ENCODE peak calls at places on chromosomes 3 and 15, in six cellular contexts. A, X, H, D, G and C are unnamed samples.

GRCh38 chr3:139427283-139428060 is 38.0 kb upstream of the COPB2 start:
- DNase-seq in A (no peak), X (no peak), H (peak; percentile 88), D (peak; percentile 67), G (peak; percentile 80), C (peak; percentile 22)

GRCh38 chr15:93288718-93289117 is 199.7 kb upstream of the RGMA start:
- DNase-seq in A (no peak), X (no peak), H (no peak), D (no peak), G (no peak), C (no peak)

GRCh38 chr15:48696627-48697312 is 51.3 kb upstream of the FBN1 start:
- DNase-seq in A (no peak), X (no peak), H (no peak), D (no peak), G (peak; percentile 34), C (peak; percentile 32)

GRCh38 chr15:71809346-71809745 is 1.0 kb upstream of the NR2E3 start:
- DNase-seq in A (no peak), X (no peak), H (no peak), D (no peak), G (no peak), C (no peak)

GRCh38 chr15:101010781-101011180 is 91.6 kb downstream of the LRRK1 start:
- DNase-seq in A (no peak), X (no peak), H (no peak), D (no peak), G (no peak), C (no peak)

GRCh38 chr3:184761120-184761841 is 49.4 kb upstream of the MAGEF1 start:
- DNase-seq in A (no peak), X (no peak), H (peak; percentile 97), D (no peak), G (no peak), C (peak; percentile 49)

GRCh38 chr3:9727041-9727595 is 4.4 kb upstream of the BRPF1 start:
- DNase-seq in A (no peak), X (no peak), H (no peak), D (no peak), G (no peak), C (peak; percentile 33)

GRCh38 chr3:27708246-27708645 is 13.9 kb downstream of the EOMES start:
- DNase-seq in A (no peak), X (no peak), H (no peak), D (peak; percentile 47), G (peak; percentile 66), C (no peak)

GRCh38 chr3:62229908-62230307 is 143.4 kb downstream of the FEZF2 start:
- DNase-seq in A (no peak), X (no peak), H (peak; percentile 19), D (peak; percentile 9), G (peak; percentile 8), C (no peak)

GRCh38 chr3:11465744-11466611 is 177.7 kb downstream of the VGLL4 start:
- DNase-seq in A (no peak), X (no peak), H (peak; percentile 96), D (no peak), G (no peak), C (no peak)

GRCh38 chr3:38379201-38379770 is 32.7 kb downstream of the XYLB start:
- DNase-seq in A (no peak), X (no peak), H (no peak), D (no peak), G (no peak), C (no peak)

GRCh38 chr15:60477991-60478632 is 830 bp downstream of the ICE2 start:
- DNase-seq in A (no peak), X (no peak), H (peak; percentile 42), D (peak; percentile 28), G (peak; percentile 23), C (no peak)

GRCh38 chr15:38226867-38227266 is 25.8 kb upstream of the SPRED1 start:
- DNase-seq in A (no peak), X (no peak), H (peak; percentile 85), D (peak; percentile 96), G (peak; percentile 96), C (no peak)

GRCh38 chr3:29597376-29598008 is 316.6 kb downstream of the RBMS3 start:
- DNase-seq in A (no peak), X (no peak), H (peak; percentile 66), D (no peak), G (no peak), C (no peak)

GRCh38 chr15:41982133-41982930 is 10.0 kb upstream of the EHD4 start:
- DNase-seq in A (no peak), X (no peak), H (peak; percentile 71), D (no peak), G (no peak), C (no peak)

DNA sequence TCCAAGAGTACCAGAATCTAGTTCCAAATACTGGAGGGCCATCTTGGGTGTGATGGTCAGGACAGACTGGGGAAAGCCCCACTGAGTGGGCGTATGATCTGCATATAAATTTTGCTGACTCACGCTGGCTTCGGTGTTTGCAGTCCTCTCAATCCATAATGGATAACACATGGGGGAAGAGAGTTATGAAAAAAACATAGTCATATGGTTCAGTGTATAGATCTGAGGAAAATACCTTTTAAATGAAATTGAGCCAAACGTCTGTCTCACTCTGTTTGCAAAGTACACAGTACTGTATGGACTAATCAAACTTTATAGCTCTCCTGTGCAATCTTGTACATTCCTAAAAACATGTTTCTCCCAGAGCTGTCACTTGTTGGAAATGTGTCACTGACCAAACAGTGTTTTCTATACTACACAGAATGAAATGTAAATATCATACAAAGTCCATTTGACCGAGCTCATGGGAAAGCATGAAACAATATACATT is 125.3 kb upstream of the THBS1 start:
- DNase-seq in A (no peak), X (no peak), H (peak; percentile 72), D (peak; percentile 39), G (peak; percentile 95), C (no peak)
- H3K27ac ChIP-seq in A (no peak overlapping the region), X (no peak overlapping the region), H (no peak overlapping the region), D (no peak overlapping the region), G (peak overlapping the region; percentile 85), C (no peak overlapping the region)

DNA sequence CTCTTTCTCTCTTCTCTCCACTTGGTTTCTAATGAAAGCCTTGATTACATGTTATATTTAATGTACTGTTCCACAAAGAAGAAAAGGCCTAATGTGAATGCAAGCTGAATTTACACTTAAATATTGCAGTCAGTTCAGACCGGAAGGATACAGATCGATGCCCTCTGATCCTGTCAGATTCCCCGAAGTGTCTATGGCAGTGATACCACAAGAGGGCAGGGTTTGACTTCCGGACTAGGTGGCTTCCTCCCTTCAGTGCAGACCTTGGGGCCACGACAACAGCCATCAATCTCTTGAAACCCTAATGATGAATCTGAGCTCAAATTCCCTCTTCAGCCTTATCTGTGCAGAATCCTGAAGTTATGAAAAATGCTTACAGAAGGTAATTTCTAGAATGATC is 29.5 kb downstream of the AGTR1 start:
- DNase-seq in A (no peak), X (no peak), H (peak; percentile 13), D (no peak), G (peak; percentile 34), C (peak; percentile 74)
- TF ChIP-seq CTCF in A (no peak), X (peak; percentile 23), H (peak; percentile 29), D (peak; percentile 28), G (peak; percentile 49), C (peak; percentile 78)

GRCh38 chr3:191105418-191105817 is 93.6 kb upstream of the OSTN start:
- DNase-seq in A (no peak), X (no peak), H (no peak), D (no peak), G (no peak), C (no peak)
- H3K9me3 ChIP-seq in A (no peaks in the 10 kb centered on the region), X (no peaks in the 10 kb centered on the region), H (no peaks in the 10 kb centered on the region), D (no peaks in the 10 kb centered on the region), G (no peaks in the 10 kb centered on the region), C (no peaks in the 10 kb centered on the region)

DNA sequence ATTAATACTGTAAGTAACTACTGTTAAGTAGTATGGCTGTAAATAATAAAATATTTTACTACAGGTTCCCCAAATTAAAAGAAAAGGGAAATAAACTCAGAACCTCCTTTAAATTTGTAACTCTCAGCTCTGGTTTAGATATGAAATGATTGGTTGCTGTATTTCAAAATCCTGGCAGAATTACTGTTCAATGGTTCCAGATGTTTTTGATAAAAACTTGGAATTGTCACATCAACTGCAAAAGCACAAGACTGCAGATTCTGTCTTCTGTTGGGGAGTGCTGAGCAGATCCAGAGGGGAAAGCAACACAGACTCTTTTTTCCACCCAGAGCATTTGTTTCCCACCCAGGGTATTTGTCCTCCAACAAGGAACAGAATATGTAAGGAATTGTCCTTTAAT is 178.2 kb downstream of the KLHL25 start:
- DNase-seq in A (no peak), X (no peak), H (peak; percentile 35), D (no peak), G (no peak), C (no peak)
- H3K27ac ChIP-seq in A (no peak overlapping the region), X (peak overlapping the region; percentile 87), H (no peak overlapping the region), D (peak overlapping the region; percentile 33), G (no peak overlapping the region), C (peak overlapping the region; percentile 66)

DNA sequence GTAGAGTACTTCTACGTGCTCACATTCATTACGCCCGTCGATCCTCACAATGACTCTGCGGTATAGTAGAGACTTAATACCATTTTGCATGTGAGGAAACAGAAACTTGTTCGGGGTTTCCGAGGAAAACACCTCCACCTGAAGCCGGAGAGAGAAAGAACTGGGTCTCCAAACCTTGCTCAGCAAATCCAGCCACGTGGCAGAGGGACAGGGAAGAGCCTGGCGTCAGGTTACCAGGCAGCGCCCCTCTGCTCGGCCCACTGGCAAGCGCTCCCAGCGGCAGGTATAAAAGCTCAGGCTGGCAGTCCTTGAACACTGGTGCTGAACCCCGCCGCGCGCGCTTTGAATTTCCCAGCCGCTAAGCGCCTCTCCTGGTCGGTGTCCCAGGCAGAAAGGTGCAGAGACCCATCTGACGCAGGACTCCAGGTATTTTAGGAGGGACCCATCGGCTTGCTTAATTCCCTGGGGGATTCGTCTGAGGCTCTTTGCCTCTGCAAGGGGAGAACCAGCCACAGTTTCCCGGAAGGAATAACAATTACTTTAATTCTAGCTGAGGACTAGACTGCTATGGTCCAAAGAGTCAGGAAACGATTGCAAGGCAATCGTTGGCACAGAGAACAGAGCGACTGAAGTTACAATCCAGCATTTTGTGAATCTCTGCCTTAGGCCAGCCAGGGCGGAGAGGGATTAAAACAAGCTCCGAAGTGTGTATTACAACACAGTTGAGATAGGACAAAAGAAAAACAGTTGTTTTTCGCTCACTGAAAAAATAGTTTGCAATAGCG is at the start of gene C2CD4A:
- DNase-seq in A (peak; percentile 68), X (peak; percentile 74), H (peak; percentile 66), D (peak; percentile 70), G (peak; percentile 70), C (peak; percentile 63)
- TF ChIP-seq CTCF in A (peak; percentile 13), X (peak; percentile 29), H (peak; percentile 22), D (peak; percentile 13), G (peak; percentile 22), C (no peak)

GRCh38 chr15:20355256-20355868 is 186.2 kb downstream of the GOLGA6L6 start:
- DNase-seq in A (peak; percentile 41), X (peak; percentile 51), H (no peak), D (no peak), G (no peak), C (no peak)

GRCh38 chr15:20356444-20357138 is 185.0 kb downstream of the GOLGA6L6 start:
- DNase-seq in A (peak; percentile 91), X (peak; percentile 71), H (no peak), D (no peak), G (peak; percentile 91), C (peak; percentile 77)

GRCh38 chr15:20358066-20358780 is 183.4 kb downstream of the GOLGA6L6 start:
- DNase-seq in A (peak; percentile 40), X (peak; percentile 60), H (no peak), D (no peak), G (no peak), C (peak; percentile 93)

GRCh38 chr15:20358781-20359414 is 182.7 kb downstream of the GOLGA6L6 start:
- DNase-seq in A (no peak), X (no peak), H (no peak), D (no peak), G (no peak), C (no peak)

GRCh38 chr15:20357139-20358065 is 184.2 kb downstream of the GOLGA6L6 start:
- DNase-seq in A (peak; percentile 40), X (peak; percentile 68), H (no peak), D (no peak), G (no peak), C (peak; percentile 30)
- H3K9me3 ChIP-seq in A (no peaks in the 10 kb centered on the region), X (no peaks in the 10 kb centered on the region), H (peaks cover 18% of the 10 kb centered on the region), D (no peaks in the 10 kb centered on the region), G (peaks cover 4% of the 10 kb centered on the region), C (no peaks in the 10 kb centered on the region)